ENCODE peak calls at places on chromosomes 3 and 15, in ten cellular contexts. D, L, J, O, B, W, E, N, F and T are unnamed samples.

GRCh38 chr3:10317311-10317960 is 3.5 kb downstream of the SEC13 start:
- DNase-seq in D (no peak), O (no peak), J (no peak), E (no peak), B (no peak), W (no peak), F (no peak), L (no peak), N (no peak), T (no peak)

GRCh38 chr15:64507293-64507802 is 47.0 kb downstream of the ZNF609 start:
- DNase-seq in B (peak; percentile 78), F (no peak), N (peak; percentile 84), O (no peak), L (no peak), E (peak; percentile 70), D (no peak), J (peak; percentile 48), W (peak; percentile 19), T (peak; percentile 84)

GRCh38 chr3:132231633-132232032 is 85.6 kb upstream of the ACP3 start:
- DNase-seq in N (no peak), W (no peak), D (no peak), E (no peak), B (no peak), O (no peak), F (no peak), L (peak; percentile 22), J (no peak), T (no peak)

GRCh38 chr3:160003520-160004128 is 15.0 kb downstream of the IL12A start:
- DNase-seq in O (peak; percentile 50), D (peak; percentile 83), L (peak; percentile 48), E (no peak), J (no peak), B (peak; percentile 79), F (no peak), W (peak; percentile 16), N (peak; percentile 38), T (peak; percentile 66)

GRCh38 chr15:88231909-88232308 is 24.6 kb downstream of the NTRK3 start:
- DNase-seq in W (no peak), E (no peak), D (no peak), J (no peak), B (no peak), N (no peak), O (no peak), F (no peak), L (no peak), T (no peak)

GRCh38 chr3:32018723-32019564 is 37.4 kb downstream of the ZNF860 start:
- DNase-seq in O (no peak), D (peak; percentile 77), J (no peak), E (no peak), F (no peak), W (peak; percentile 64), B (no peak), L (peak; percentile 54), N (no peak), T (no peak)

GRCh38 chr15:70440416-70441138 is 322.8 kb downstream of the UACA start:
- DNase-seq in D (no peak), L (no peak), N (no peak), O (no peak), W (no peak), B (no peak), F (no peak), J (no peak), E (no peak), T (no peak)

GRCh38 chr15:101525087-101525669 is 35.7 kb upstream of the PCSK6 start:
- DNase-seq in O (no peak), F (no peak), J (no peak), D (no peak), W (no peak), B (no peak), E (no peak), L (no peak), N (no peak), T (no peak)

GRCh38 chr3:157122116-157122515 is 37.8 kb downstream of the CCNL1 start:
- DNase-seq in E (no peak), F (no peak), W (no peak), J (no peak), N (no peak), B (no peak), L (peak; percentile 69), D (no peak), O (no peak), T (no peak)

GRCh38 chr15:95287774-95288173 is 1042.7 kb upstream of the NR2F2 start:
- DNase-seq in B (no peak), L (no peak), W (no peak), N (no peak), D (peak; percentile 32), F (no peak), E (no peak), O (no peak), J (no peak), T (no peak)
- TF ChIP-seq CTCF in B (no peak), L (no peak), W (no peak), N (no peak), D (no peak), F (no peak), E (no peak), O (no peak), J (no peak), T (no peak)

DNA sequence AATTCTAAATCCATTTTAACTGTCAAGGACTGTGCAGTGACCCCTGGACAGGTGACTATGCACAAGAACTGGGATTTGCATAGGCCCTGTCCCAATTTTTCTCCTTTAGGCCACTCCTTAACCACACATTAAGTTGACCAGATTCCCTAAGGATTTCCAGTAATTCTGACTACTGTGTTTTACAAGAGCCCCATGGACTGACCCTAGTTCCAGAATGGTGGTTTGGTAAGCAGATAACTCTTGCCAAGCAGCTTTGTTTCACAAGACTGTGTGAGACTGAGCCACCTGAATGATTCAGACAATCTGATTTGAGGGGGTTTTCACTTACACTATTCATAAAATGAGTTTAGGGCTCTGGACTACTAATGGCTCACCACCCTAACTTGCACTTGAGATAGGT is 535.8 kb downstream of the ZBBX start:
- DNase-seq in L (no peak), B (no peak), F (no peak), O (no peak), D (no peak), W (no peak), E (no peak), J (no peak), N (no peak), T (no peak)
- TF ChIP-seq POLR2AphosphoS5 in L (no peak), B (no peak), F (no peak), O (no peak), D (no peak), W (no peak), E (no peak), J (no peak), N (no peak), T (no peak)

DNA sequence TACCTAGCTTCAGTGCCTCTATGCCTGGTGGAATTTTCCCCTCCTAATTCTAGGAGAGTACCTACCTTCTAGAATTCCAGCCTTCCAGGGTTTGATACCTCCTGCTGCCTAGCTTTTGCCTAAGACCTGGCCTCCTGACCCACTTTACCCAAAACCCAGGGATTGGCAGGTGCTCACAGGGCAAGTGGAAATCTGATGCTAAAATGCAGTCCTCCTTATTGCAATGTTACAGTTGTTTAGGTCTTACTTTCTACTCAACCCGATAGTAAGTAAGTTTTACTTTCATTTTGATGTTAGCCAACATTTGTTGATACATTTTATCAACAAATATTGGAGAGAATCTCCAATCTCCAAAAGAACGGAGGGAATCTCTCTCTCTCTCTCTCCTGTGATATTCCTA is 275.9 kb downstream of the DOCK3 start:
- DNase-seq in N (no peak), J (no peak), E (no peak), F (no peak), O (no peak), L (no peak), W (no peak), D (no peak), B (no peak), T (no peak)
- H3K4me3 ChIP-seq in N (no peak overlapping the region), J (peak overlapping the region; percentile 47), E (no peak overlapping the region), F (no peak overlapping the region), O (peak overlapping the region; percentile 11), L (no peak overlapping the region), W (no peak overlapping the region), D (no peak overlapping the region), B (no peak overlapping the region), T (no peak overlapping the region)

GRCh38 chr3:21220944-21221343 is 530.1 kb downstream of the ZNF385D start:
- DNase-seq in N (no peak), E (no peak), W (no peak), J (no peak), F (no peak), O (no peak), L (no peak), B (no peak), D (no peak), T (no peak)

GRCh38 chr3:21216598-21216997 is 534.4 kb downstream of the ZNF385D start:
- DNase-seq in J (no peak), E (no peak), F (no peak), B (no peak), L (no peak), W (peak; percentile 17), D (peak; percentile 70), O (no peak), N (no peak), T (no peak)
- TF ChIP-seq CTCF in J (peak; percentile 33), E (no peak), F (no peak), B (no peak), L (peak; percentile 30), W (peak; percentile 26), D (peak; percentile 79), O (peak; percentile 17), N (no peak), T (no peak)

GRCh38 chr15:63043391-63044076 is 987 bp downstream of the TPM1 start:
- DNase-seq in N (no peak), B (peak; percentile 90), F (no peak), W (peak; percentile 16), O (no peak), D (no peak), J (no peak), E (no peak), L (no peak), T (peak; percentile 36)
- TF ChIP-seq POLR2AphosphoS5 in N (peak; percentile 24), B (peak; percentile 56), F (no peak), W (no peak), O (no peak), D (no peak), J (no peak), E (no peak), L (no peak), T (no peak)

DNA sequence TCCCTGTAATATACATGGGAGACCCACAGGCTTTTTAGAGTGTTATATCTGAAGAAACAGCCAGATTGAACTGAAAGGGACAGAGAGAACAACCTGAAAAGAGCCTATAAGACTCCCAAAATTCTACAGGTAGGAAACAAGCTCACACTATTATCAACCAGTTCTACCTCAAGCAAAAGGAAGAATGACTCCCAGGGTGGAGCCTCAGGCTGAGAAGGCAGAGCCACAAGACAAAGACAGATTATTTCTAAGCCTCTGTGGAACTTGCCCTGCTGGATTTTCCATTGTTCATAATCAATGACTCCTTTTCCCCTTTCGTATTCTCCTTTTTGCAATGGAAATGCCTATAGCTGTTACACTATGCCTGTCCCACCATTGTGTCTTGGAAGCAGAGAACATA is 95.1 kb upstream of the LMCD1 start:
- DNase-seq in N (no peak), O (no peak), B (no peak), D (no peak), F (no peak), W (no peak), J (no peak), L (no peak), E (no peak), T (no peak)
- H3K4me3 ChIP-seq in N (no peak overlapping the region), O (no peak overlapping the region), B (no peak overlapping the region), D (no peak overlapping the region), F (no peak overlapping the region), W (no peak overlapping the region), J (no peak overlapping the region), L (no peak overlapping the region), E (no peak overlapping the region), T (no peak overlapping the region)